ENCODE peak calls at places on chromosomes 13 and 19, in six cellular contexts. G is esophagus squamous epithelium, P is OCI-LY7, R is adrenal gland, N is lower leg skin, W is cardiac muscle cell. C is an unnamed sample.

GRCh38 chr13:41700790-41701310 is 243.5 kb downstream of the RGCC start:
- DNase-seq in G (no peak), P (no peak), R (peak), N (no peak), W (peak), C (no peak)

GRCh38 chr13:114132419-114133121 is at the start of gene RASA3:
- DNase-seq in G (no peak), P (peak), R (peak), N (no peak), W (peak), C (peak)

GRCh38 chr19:4234142-4234861 is 5.0 kb downstream of the EBI3 start:
- DNase-seq in G (no peak), P (no peak), R (no peak), N (no peak), W (no peak), C (no peak)

GRCh38 chr19:42252365-42253244 is 2.3 kb downstream of the ERF start:
- DNase-seq in G (no peak), P (no peak), R (peak), N (peak), W (peak), C (peak)

GRCh38 chr13:37741536-37741935 is 128.0 kb downstream of the TRPC4 start:
- DNase-seq in G (no peak), P (no peak), R (no peak), N (no peak), W (no peak), C (no peak)

GRCh38 chr13:100388923-100389322 is 199.7 kb downstream of the GGACT start:
- DNase-seq in G (no peak), P (no peak), R (no peak), N (no peak), W (no peak), C (no peak)

GRCh38 chr13:26474286-26474685 is 83.2 kb upstream of the WASF3 start:
- DNase-seq in G (no peak), P (no peak), R (no peak), N (peak), W (no peak), C (no peak)

GRCh38 chr13:77896536-77896935 is 22.1 kb downstream of the EDNRB start:
- DNase-seq in G (no peak), P (no peak), R (no peak), N (peak), W (peak), C (no peak)

GRCh38 chr19:19123386-19123785 is 14.9 kb downstream of the TMEM161A start:
- DNase-seq in G (no peak), P (no peak), R (no peak), N (no peak), W (no peak), C (no peak)

GRCh38 chr13:31896427-31896826 is 135.1 kb upstream of the FRY start:
- DNase-seq in G (no peak), P (no peak), R (no peak), N (peak), W (peak), C (peak)

GRCh38 chr13:45198041-45198440 is 2.8 kb downstream of the KCTD4 start:
- DNase-seq in G (no peak), P (no peak), R (no peak), N (no peak), W (no peak), C (no peak)

GRCh38 chr19:15265849-15266248 is 33.6 kb upstream of the EPHX3 start:
- DNase-seq in G (no peak), P (no peak), R (peak), N (peak), W (peak), C (peak)

GRCh38 chr19:32652893-32653625 is 21.9 kb downstream of the ANKRD27 start:
- DNase-seq in G (no peak), P (no peak), R (peak), N (no peak), W (peak), C (peak)

GRCh38 chr19:45881909-45882528 is 3.9 kb downstream of the IRF2BP1 start:
- DNase-seq in G (no peak), P (peak), R (no peak), N (no peak), W (no peak), C (no peak)

GRCh38 chr19:2254052-2254872 is 2.0 kb downstream of the JSRP1 start:
- DNase-seq in G (no peak), P (no peak), R (no peak), N (no peak), W (peak), C (no peak)
- TF ChIP-seq CTCF in G (peak), P (no peak), R (no peak), N (no peak), W (peak), C (no peak)

DNA sequence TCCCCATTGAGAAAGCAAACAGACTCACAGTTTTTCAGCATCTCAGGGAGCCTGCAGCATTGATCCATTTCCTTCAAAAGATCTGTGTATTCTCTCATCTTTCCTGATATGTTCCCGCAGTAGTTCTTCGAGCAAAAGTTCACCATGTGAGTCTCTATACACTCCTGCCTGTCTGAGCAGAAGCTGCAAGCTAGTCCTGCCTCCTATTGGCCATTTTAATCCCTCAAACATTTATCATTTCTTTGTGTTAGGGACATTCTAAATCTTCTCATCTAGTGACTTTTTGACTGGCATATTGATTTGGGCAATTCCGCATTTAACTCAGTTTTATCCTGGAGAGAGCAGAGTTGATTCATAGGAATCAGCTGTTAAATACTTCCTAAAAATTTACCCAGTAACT is 660.4 kb upstream of the KLF12 start:
- DNase-seq in G (no peak), P (no peak), R (no peak), N (no peak), W (peak), C (no peak)
- TF ChIP-seq CTCF in G (no peak), P (no peak), R (no peak), N (no peak), W (no peak), C (no peak)

DNA sequence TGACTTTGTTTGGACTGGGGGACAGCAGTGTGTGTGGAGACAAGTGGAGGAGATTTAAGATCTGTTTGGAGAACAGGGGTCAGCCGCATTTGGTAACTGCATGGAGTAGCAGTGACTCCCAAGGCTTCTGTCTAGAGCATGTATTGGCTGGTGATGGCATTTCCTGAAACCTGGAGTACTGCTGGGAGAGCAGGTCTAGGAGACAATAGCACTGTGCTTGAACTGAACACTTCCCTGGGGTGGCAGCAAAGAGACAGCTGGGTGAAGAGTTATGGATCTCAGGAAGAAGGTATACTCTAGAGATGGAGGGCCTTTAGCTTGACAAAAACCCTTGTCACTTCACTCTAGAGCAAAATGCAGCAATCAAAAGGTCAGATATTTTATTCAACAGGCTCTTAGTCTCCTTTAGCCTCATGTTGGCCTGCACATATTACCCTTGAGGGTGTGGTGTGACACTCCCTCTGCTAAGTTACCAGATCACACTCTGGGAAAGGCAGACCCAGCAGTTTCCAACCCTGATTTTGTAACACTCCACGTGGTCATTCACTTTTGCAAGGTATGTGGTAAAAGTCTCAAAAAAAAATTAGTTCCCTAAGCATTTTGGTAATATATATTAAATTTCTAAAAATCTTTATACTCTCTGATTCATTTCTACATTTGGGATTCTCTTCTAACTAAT is 70.2 kb downstream of the DHRS12 start:
- DNase-seq in G (no peak), P (no peak), R (no peak), N (peak), W (no peak), C (no peak)
- TF ChIP-seq CTCF in G (no peak), P (no peak), R (no peak), N (no peak), W (no peak), C (no peak)

DNA sequence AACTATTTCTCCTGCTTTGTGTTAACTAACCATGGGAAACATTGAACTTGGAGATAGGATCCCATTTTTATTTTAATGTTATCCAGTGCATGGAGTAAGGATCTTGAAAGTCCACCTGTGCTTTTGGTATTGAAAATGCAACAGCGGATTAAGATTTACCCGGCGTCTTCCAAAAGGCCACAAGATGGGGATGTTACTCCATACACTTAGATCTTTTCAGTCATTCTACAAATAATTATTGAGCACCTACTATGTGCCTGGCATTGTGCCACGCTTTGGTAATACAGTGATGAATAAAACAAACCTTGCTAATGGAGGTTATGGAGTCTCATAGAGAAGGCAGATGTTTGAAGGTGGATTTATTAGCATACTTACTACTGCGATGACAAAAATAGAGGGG is 56.9 kb downstream of the RFC3 start:
- DNase-seq in G (no peak), P (no peak), R (no peak), N (no peak), W (no peak), C (no peak)
- TF ChIP-seq CTCF in G (no peak), P (peak), R (peak), N (no peak), W (peak), C (no peak)

GRCh38 chr19:40603719-40604646 is 2.8 kb downstream of the LTBP4 start:
- DNase-seq in G (peak), P (peak), R (peak), N (peak), W (peak), C (peak)

GRCh38 chr19:40604647-40605200 is 3.6 kb downstream of the LTBP4 start:
- DNase-seq in G (no peak), P (peak), R (peak), N (no peak), W (no peak), C (peak)

GRCh38 chr19:40603071-40603718 is 2.0 kb downstream of the LTBP4 start:
- DNase-seq in G (no peak), P (no peak), R (no peak), N (no peak), W (peak), C (no peak)

GRCh38 chr19:40607311-40607871 is 6.2 kb downstream of the LTBP4 start:
- DNase-seq in G (no peak), P (no peak), R (peak), N (no peak), W (no peak), C (peak)

DNA sequence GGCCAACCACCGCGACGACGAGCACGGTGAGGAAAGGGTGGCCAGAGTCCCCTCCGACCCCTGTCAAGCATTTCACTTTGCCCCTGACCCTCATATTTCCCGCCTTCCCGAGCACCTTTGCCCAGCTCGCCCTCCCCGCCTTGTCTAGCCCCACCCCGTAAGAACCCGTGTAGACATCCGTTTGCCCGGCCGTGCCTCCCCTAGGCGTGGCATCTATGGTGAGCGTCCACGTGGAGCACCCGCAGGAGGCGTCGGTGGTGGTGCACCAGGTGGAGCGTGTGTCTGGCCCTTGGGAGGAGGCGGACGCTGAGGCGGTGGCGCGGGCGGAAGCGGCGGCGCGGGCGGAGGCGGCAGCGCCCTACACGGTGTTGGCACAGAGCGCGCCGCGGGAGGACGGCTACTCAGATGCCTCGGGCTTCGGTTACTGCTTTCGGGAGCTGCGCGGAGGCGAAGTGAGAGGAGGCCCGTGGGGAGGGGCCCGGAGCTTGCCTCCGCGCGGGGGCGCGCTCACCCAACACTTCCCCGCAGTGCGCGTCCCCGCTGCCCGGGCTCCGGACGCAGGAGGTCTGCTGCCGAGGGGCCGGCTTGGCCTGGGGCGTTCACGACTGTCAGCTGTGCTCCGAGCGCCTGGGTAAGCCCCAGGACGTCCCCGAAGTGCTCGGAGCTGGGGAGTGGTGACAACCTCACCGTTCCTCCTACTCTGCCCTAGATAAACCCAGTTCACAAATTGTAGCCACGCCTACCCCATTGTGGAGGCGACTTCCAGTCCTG is 4.2 kb downstream of the LTBP4 start:
- DNase-seq in G (no peak), P (peak), R (peak), N (peak), W (peak), C (peak)
- TF ChIP-seq CTCF in G (no peak), P (peak), R (no peak), N (no peak), W (peak), C (peak)

GRCh38 chr13:63085851-63086250 is 1670.2 kb upstream of the PCDH20 start:
- DNase-seq in G (no peak), P (no peak), R (no peak), N (no peak), W (no peak), C (no peak)
- TF ChIP-seq CTCF in G (no peak), P (no peak), R (no peak), N (no peak), W (no peak), C (no peak)

GRCh38 chr19:11594084-11594483 is 3.2 kb upstream of the ZNF627 start:
- DNase-seq in G (no peak), P (no peak), R (no peak), N (no peak), W (no peak), C (no peak)

GRCh38 chr19:11587302-11587972 is 9.8 kb upstream of the ZNF627 start:
- DNase-seq in G (no peak), P (peak), R (peak), N (peak), W (peak), C (peak)

GRCh38 chr19:11587973-11588631 is 9.2 kb upstream of the ZNF627 start:
- DNase-seq in G (no peak), P (no peak), R (no peak), N (no peak), W (no peak), C (no peak)
- TF ChIP-seq CTCF in G (no peak), P (peak), R (no peak), N (no peak), W (no peak), C (no peak)

DNA sequence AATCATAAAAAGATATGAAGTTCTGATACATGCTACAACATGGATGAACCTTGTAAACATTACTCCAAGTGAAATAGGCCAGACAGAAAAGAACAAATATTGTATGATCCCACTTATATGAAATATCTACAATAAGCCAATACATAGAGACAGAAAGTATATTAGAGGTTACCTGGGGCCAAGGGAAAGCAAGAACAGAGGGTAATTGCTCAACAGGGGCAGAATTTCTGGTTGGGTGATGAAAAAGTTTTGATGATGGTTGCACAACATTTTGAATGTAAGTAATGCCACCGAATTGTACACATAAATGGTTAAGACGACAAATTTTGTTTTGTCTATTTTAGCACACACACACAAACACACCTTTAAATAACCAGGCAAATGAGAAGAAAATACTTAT is 268.4 kb downstream of the FOXO1 start:
- DNase-seq in G (no peak), P (no peak), R (no peak), N (no peak), W (no peak), C (no peak)
- TF ChIP-seq CTCF in G (no peak), P (no peak), R (no peak), N (no peak), W (no peak), C (no peak)

GRCh38 chr19:47112664-47113445 is 721 bp downstream of the ZC3H4 start:
- DNase-seq in G (peak), P (peak), R (peak), N (peak), W (peak), C (peak)
- TF ChIP-seq CTCF in G (peak), P (no peak), R (no peak), N (no peak), W (no peak), C (no peak)

C was measured in tibial artery.